ENCODE peak calls at places on chromosome 4, in nine cellular contexts. O is foreskin fibroblast, B is upper lobe of left lung, R is fibroblast of the aortic adventitia, Y is tibial artery, U is suprapubic skin, W is cardiac muscle cell, T is psoas muscle, E is bronchial epithelial cell. X is an unnamed sample.
A peak's percentile ranks its signal among the peaks of the same experiment; 100 is the strongest.

GRCh38 chr4:83639849-83640493 is 104.1 kb downstream of the GPAT3 start:
- DNase-seq in O (peak; percentile 87), B (no peak), R (peak; percentile 92), Y (peak; percentile 42), U (no peak), W (peak; percentile 88), T (no peak), E (peak; percentile 77), X (no peak)

GRCh38 chr4:82774711-82775171 is 23.9 kb downstream of the SCD5 start:
- DNase-seq in O (peak; percentile 30), B (no peak), R (peak; percentile 39), Y (no peak), U (no peak), W (no peak), T (no peak), E (no peak), X (no peak)

GRCh38 chr4:41750624-41751324 is 2.2 kb upstream of the PHOX2B start:
- DNase-seq in O (no peak), B (peak; percentile 54), R (no peak), Y (no peak), U (no peak), W (no peak), T (no peak), E (no peak), X (no peak)

GRCh38 chr4:94669672-94670664 is 87.8 kb upstream of the BMPR1B start:
- DNase-seq in O (no peak), B (no peak), R (no peak), Y (no peak), U (no peak), W (no peak), T (no peak), E (peak; percentile 19), X (no peak)

GRCh38 chr4:40309250-40309774 is 25.8 kb upstream of the CHRNA9 start:
- DNase-seq in O (peak; percentile 89), B (no peak), R (peak; percentile 86), Y (peak; percentile 93), U (peak; percentile 91), W (peak; percentile 88), T (peak; percentile 89), E (peak; percentile 74), X (no peak)

GRCh38 chr4:167989815-167990214 is 102.5 kb upstream of the ANXA10 start:
- DNase-seq in O (peak; percentile 8), B (no peak), R (peak; percentile 56), Y (no peak), U (no peak), W (peak; percentile 7), T (no peak), E (peak; percentile 5), X (no peak)

GRCh38 chr4:118373614-118374255 is 20.9 kb upstream of the PRSS12 start:
- DNase-seq in O (peak; percentile 69), B (no peak), R (peak; percentile 32), Y (no peak), U (no peak), W (no peak), T (no peak), E (no peak), X (peak; percentile 81)

GRCh38 chr4:125011646-125012045 is 299.1 kb upstream of the ANKRD50 start:
- DNase-seq in O (peak; percentile 4), B (no peak), R (peak; percentile 14), Y (no peak), U (no peak), W (peak; percentile 6), T (no peak), E (peak; percentile 17), X (no peak)

GRCh38 chr4:118746251-118746919 is 61.2 kb downstream of the METTL14 start:
- DNase-seq in O (no peak), B (no peak), R (no peak), Y (no peak), U (no peak), W (peak; percentile 46), T (peak; percentile 59), E (no peak), X (no peak)

GRCh38 chr4:80101768-80102116 is 28.7 kb upstream of the ANTXR2 start:
- DNase-seq in O (peak; percentile 50), B (no peak), R (peak; percentile 32), Y (no peak), U (no peak), W (no peak), T (no peak), E (peak; percentile 83), X (no peak)

GRCh38 chr4:123603165-123603564 is 206.6 kb downstream of the SPRY1 start:
- DNase-seq in O (peak; percentile 25), B (no peak), R (peak; percentile 24), Y (no peak), U (no peak), W (peak; percentile 67), T (no peak), E (peak; percentile 88), X (no peak)

GRCh38 chr4:6734165-6734786 is 18.3 kb downstream of the BLOC1S4 start:
- DNase-seq in O (no peak), B (peak; percentile 50), R (no peak), Y (no peak), U (no peak), W (no peak), T (no peak), E (no peak), X (no peak)

GRCh38 chr4:66095065-66095464 is 424.8 kb upstream of the EPHA5 start:
- DNase-seq in O (no peak), B (no peak), R (no peak), Y (no peak), U (no peak), W (no peak), T (no peak), E (no peak), X (no peak)

GRCh38 chr4:109914356-109914755 is 1.7 kb downstream of the EGF start:
- DNase-seq in O (no peak), B (no peak), R (no peak), Y (no peak), U (no peak), W (no peak), T (no peak), E (no peak), X (no peak)

GRCh38 chr4:70196855-70197254 is 1.3 kb downstream of the ODAM start:
- DNase-seq in O (no peak), B (no peak), R (no peak), Y (no peak), U (no peak), W (no peak), T (no peak), E (peak; percentile 58), X (no peak)

GRCh38 chr4:68250151-68250930 is 4.8 kb upstream of the TMPRSS11B start:
- DNase-seq in O (no peak), B (no peak), R (no peak), Y (no peak), U (no peak), W (no peak), T (no peak), E (peak; percentile 34), X (no peak)

GRCh38 chr4:159370316-159370715 is 267.4 kb downstream of the RAPGEF2 start:
- DNase-seq in O (no peak), B (no peak), R (no peak), Y (no peak), U (no peak), W (no peak), T (no peak), E (no peak), X (no peak)

GRCh38 chr4:162461952-162462351 is 298.2 kb upstream of the FSTL5 start:
- DNase-seq in O (no peak), B (no peak), R (no peak), Y (no peak), U (no peak), W (no peak), T (no peak), E (peak; percentile 37), X (no peak)

GRCh38 chr4:23504094-23504493 is 385.8 kb downstream of the PPARGC1A start:
- DNase-seq in O (no peak), B (no peak), R (no peak), Y (no peak), U (no peak), W (no peak), T (no peak), E (no peak), X (no peak)

DNA sequence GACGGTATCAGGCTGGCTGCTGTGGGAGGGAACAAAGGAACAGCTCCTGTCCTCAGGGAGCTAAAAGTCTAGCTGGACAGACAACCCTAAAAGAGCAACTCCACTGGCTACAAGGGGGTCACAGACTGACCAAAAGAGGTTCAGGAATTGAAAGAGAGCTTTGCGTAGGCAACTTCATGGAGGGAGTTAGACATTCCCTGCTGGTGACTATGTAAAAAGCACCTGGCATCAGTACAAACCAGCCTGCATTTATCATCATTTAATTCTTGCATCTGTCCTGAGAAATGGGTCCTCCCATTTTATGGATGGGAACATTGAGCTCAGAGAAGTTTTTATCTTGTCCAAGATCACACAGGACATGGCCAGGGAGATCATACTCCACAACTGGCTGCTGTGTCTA is 1.4 kb upstream of the LGI2 start:
- DNase-seq in O (peak; percentile 35), B (no peak), R (peak; percentile 48), Y (no peak), U (no peak), W (peak; percentile 27), T (no peak), E (peak; percentile 20), X (no peak)
- TF ChIP-seq CTCF in O (no peak), B (peak; percentile 7), R (peak; percentile 23), Y (no peak), U (no peak), W (peak; percentile 7), T (no peak), E (no peak), X (no peak)

GRCh38 chr4:8707045-8707781 is 114.6 kb downstream of the CPZ start:
- DNase-seq in O (no peak), B (no peak), R (no peak), Y (peak; percentile 17), U (peak; percentile 36), W (no peak), T (peak; percentile 9), E (no peak), X (no peak)
- H3K4me3 ChIP-seq in O (no peak overlapping the region), B (no peak overlapping the region), R (no peak overlapping the region), Y (no peak overlapping the region), U (no peak overlapping the region), W (no peak overlapping the region), T (no peak overlapping the region), E (no peak overlapping the region), X (no peak overlapping the region)

GRCh38 chr4:163758032-163758431 is 263.5 kb downstream of the TMA16 start:
- DNase-seq in O (no peak), B (no peak), R (no peak), Y (no peak), U (no peak), W (no peak), T (no peak), E (no peak), X (no peak)

DNA sequence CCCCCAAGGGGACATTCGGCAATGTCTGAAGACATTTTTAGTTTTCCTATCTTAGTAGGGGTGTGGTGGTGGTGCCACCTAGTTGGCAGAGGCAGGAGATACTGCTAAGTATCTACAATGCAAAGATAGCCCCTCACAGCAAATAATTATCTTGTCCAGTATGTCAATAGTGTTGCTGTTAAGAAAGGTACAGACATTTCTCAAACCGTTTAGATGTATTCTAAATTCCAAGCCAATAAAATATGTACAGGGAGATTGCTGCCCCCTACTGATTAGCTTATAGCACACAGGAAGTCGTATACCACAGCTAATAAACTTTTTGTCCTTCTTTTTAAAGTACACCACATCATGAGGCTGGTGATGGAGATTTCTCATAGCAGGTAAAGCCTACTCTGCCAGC is 260.5 kb downstream of the TMA16 start:
- DNase-seq in O (peak; percentile 1), B (no peak), R (peak; percentile 0), Y (no peak), U (no peak), W (no peak), T (no peak), E (peak; percentile 38), X (no peak)
- TF ChIP-seq CTCF in O (peak; percentile 18), B (no peak), R (no peak), Y (no peak), U (no peak), W (no peak), T (no peak), E (peak; percentile 47), X (no peak)

GRCh38 chr4:112519689-112520597 is 4.0 kb upstream of the NEUROG2 start:
- DNase-seq in O (no peak), B (no peak), R (no peak), Y (no peak), U (no peak), W (no peak), T (no peak), E (no peak), X (no peak)
- H3K4me3 ChIP-seq in O (no peak overlapping the region), B (no peak overlapping the region), R (no peak overlapping the region), Y (no peak overlapping the region), U (no peak overlapping the region), W (no peak overlapping the region), T (no peak overlapping the region), E (no peak overlapping the region), X (no peak overlapping the region)

X was measured in AG04449.